ENCODE peak calls at places on chromosomes 7 and 10, in five cellular contexts. One of them, this sample, is unnamed.

GRCh38 chr7:128031901-128032604 is 816 bp upstream of the LRRC4 start:
- DNase-seq in astrocyte of the spinal cord: peak; percentile 87
- DNase-seq in HFF-Myc: peak; percentile 56
- DNase-seq in mucosa of descending colon: peak; percentile 38
- DNase-seq in adrenal gland: peak; percentile 73
- DNase-seq in this sample: no peak

GRCh38 chr7:25246306-25246705 is 18.0 kb upstream of the NPVF start:
- DNase-seq in astrocyte of the spinal cord: no peak
- DNase-seq in HFF-Myc: no peak
- DNase-seq in mucosa of descending colon: no peak
- DNase-seq in adrenal gland: no peak
- DNase-seq in this sample: no peak

GRCh38 chr7:131212114-131212513 is 115.6 kb upstream of the MKLN1 start:
- DNase-seq in astrocyte of the spinal cord: peak; percentile 33
- DNase-seq in HFF-Myc: no peak
- DNase-seq in mucosa of descending colon: no peak
- DNase-seq in adrenal gland: no peak
- DNase-seq in this sample: peak; percentile 21

GRCh38 chr7:138002828-138003189 is 923 bp upstream of the CREB3L2 start:
- DNase-seq in astrocyte of the spinal cord: no peak
- DNase-seq in HFF-Myc: no peak
- DNase-seq in mucosa of descending colon: no peak
- DNase-seq in adrenal gland: peak; percentile 27
- DNase-seq in this sample: no peak

GRCh38 chr10:57260175-57260574 is 899.1 kb upstream of the ZWINT start:
- DNase-seq in astrocyte of the spinal cord: peak; percentile 1
- DNase-seq in HFF-Myc: no peak
- DNase-seq in mucosa of descending colon: no peak
- DNase-seq in adrenal gland: no peak
- DNase-seq in this sample: peak; percentile 47

GRCh38 chr7:37363536-37364172 is 85.0 kb downstream of the ELMO1 start:
- DNase-seq in astrocyte of the spinal cord: no peak
- DNase-seq in HFF-Myc: no peak
- DNase-seq in mucosa of descending colon: no peak
- DNase-seq in adrenal gland: no peak
- DNase-seq in this sample: no peak

GRCh38 chr10:75111906-75112703 is 649 bp downstream of the SAMD8 start:
- DNase-seq in astrocyte of the spinal cord: peak; percentile 60
- DNase-seq in HFF-Myc: no peak
- DNase-seq in mucosa of descending colon: peak; percentile 68
- DNase-seq in adrenal gland: peak; percentile 60
- DNase-seq in this sample: peak; percentile 55

GRCh38 chr7:36967387-36967786 is 243.1 kb upstream of the AOAH start:
- DNase-seq in astrocyte of the spinal cord: peak; percentile 71
- DNase-seq in HFF-Myc: peak; percentile 29
- DNase-seq in mucosa of descending colon: no peak
- DNase-seq in adrenal gland: peak; percentile 57
- DNase-seq in this sample: peak; percentile 73

GRCh38 chr7:139407555-139407954 is 47.9 kb downstream of the LUC7L2 start:
- DNase-seq in astrocyte of the spinal cord: no peak
- DNase-seq in HFF-Myc: no peak
- DNase-seq in mucosa of descending colon: no peak
- DNase-seq in adrenal gland: no peak
- DNase-seq in this sample: no peak

DNA sequence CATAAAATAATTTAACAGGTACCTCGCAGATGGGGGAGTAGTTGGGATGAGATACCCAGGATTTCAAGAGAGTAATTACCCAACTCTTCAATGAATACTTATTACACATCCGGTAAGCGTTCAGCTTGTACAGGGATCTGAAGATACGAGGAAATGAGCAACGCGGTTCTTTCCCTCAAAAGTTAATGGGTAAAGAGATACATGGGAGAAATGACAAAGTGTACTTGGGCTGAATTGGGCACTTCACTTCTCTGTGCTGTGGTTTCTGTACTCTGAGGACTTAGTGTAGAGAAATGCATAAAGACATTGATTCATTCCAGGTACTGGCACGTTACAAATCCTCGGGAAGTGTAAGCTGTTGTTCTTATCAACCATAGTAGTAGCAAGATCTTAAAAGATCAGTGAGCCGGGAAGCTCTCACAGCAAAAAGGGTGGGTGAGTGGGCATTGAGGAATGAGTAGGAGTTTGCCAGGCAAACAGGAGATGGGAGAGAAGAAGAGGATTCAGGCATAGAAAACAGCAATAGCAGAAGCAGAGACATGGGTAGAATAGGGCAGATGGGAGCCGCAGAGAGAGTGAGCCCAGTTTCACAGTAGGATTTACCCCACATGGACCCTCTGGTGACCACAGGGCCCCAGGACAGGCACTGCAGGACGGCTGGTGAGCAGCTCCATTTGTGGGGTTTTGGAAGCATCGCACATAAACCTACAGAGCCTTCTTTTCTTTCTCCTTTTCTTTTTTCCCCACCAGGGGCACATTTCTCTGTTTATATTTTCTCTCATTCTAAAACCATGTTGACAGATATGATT is 304.3 kb upstream of the PITRM1 start:
- DNase-seq in astrocyte of the spinal cord: no peak
- DNase-seq in HFF-Myc: no peak
- DNase-seq in mucosa of descending colon: no peak
- DNase-seq in adrenal gland: no peak
- DNase-seq in this sample: no peak
- TF ChIP-seq CTCF in astrocyte of the spinal cord: peak; percentile 19
- TF ChIP-seq CTCF in HFF-Myc: no peak
- TF ChIP-seq CTCF in mucosa of descending colon: no peak
- TF ChIP-seq CTCF in adrenal gland: no peak
- TF ChIP-seq CTCF in this sample: peak; percentile 18

DNA sequence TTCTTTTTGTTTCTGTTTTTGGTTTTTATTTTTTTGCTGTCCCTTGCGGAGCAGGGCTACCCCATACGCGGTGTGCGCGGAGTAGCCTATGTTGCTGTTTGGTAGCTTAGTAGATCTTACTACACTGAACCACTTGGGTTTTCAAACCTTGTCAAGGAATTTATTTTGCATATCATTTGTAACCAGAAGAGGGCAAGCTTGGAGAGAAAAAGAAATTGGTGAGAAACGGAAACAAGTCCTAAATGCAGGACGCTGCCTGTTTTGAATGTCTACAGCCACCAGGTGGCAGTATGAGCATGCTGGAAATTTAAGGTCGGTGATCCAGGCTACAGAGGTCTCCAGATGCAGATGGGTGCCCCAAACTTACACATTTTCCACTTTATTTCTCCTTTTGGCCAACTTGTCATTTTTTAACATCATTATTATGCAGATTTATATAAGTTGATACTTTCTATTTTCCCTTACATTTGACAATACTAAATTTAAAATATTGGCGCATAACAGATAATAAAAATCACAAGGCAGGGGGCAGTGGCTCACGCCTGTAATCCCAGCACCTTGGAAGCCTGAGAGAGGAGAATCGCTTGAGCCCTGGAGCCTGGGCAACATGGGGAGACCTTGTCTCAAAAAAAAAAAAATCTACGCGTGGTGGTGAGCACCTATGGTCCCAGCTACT is 15.3 kb upstream of the TRA2A start:
- DNase-seq in astrocyte of the spinal cord: peak; percentile 93
- DNase-seq in HFF-Myc: peak; percentile 86
- DNase-seq in mucosa of descending colon: peak; percentile 73
- DNase-seq in adrenal gland: peak; percentile 77
- DNase-seq in this sample: peak; percentile 88
- TF ChIP-seq CTCF in astrocyte of the spinal cord: peak; percentile 89
- TF ChIP-seq CTCF in HFF-Myc: peak; percentile 89
- TF ChIP-seq CTCF in mucosa of descending colon: peak; percentile 91
- TF ChIP-seq CTCF in adrenal gland: peak; percentile 96
- TF ChIP-seq CTCF in this sample: peak; percentile 89

GRCh38 chr7:28037220-28038010 is 143.2 kb downstream of the JAZF1 start:
- DNase-seq in astrocyte of the spinal cord: peak; percentile 96
- DNase-seq in HFF-Myc: peak; percentile 92
- DNase-seq in mucosa of descending colon: no peak
- DNase-seq in adrenal gland: no peak
- DNase-seq in this sample: peak; percentile 93
- TF ChIP-seq CTCF in astrocyte of the spinal cord: no peak
- TF ChIP-seq CTCF in HFF-Myc: no peak
- TF ChIP-seq CTCF in mucosa of descending colon: no peak
- TF ChIP-seq CTCF in adrenal gland: no peak
- TF ChIP-seq CTCF in this sample: no peak

DNA sequence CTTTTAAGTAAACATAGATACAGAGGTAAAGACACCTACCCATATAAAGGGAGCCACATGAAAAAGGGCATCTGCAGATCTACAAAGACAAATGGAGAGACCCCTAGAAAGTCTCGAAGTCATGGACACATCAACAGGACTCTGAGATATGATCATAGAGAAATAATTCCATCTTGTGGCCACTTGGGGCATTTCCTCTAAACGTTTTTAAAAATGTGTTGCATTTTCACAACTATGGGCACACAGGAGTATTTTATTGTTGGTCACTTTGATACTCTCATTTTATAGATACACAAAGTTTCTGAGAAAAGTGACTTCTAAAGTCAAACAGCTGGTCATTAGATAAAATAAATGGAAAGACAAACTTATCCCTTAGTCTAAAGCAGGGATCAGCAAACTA is 87.1 kb downstream of the CRTAC1 start:
- DNase-seq in astrocyte of the spinal cord: no peak
- DNase-seq in HFF-Myc: no peak
- DNase-seq in mucosa of descending colon: no peak
- DNase-seq in adrenal gland: no peak
- DNase-seq in this sample: no peak
- TF ChIP-seq CTCF in astrocyte of the spinal cord: no peak
- TF ChIP-seq CTCF in HFF-Myc: no peak
- TF ChIP-seq CTCF in mucosa of descending colon: no peak
- TF ChIP-seq CTCF in adrenal gland: no peak
- TF ChIP-seq CTCF in this sample: no peak

GRCh38 chr10:93473161-93473560 is 9.0 kb downstream of the MYOF start:
- DNase-seq in astrocyte of the spinal cord: no peak
- DNase-seq in HFF-Myc: no peak
- DNase-seq in mucosa of descending colon: no peak
- DNase-seq in adrenal gland: no peak
- DNase-seq in this sample: no peak
- TF ChIP-seq CTCF in astrocyte of the spinal cord: no peak
- TF ChIP-seq CTCF in HFF-Myc: no peak
- TF ChIP-seq CTCF in mucosa of descending colon: no peak
- TF ChIP-seq CTCF in adrenal gland: no peak
- TF ChIP-seq CTCF in this sample: no peak

DNA sequence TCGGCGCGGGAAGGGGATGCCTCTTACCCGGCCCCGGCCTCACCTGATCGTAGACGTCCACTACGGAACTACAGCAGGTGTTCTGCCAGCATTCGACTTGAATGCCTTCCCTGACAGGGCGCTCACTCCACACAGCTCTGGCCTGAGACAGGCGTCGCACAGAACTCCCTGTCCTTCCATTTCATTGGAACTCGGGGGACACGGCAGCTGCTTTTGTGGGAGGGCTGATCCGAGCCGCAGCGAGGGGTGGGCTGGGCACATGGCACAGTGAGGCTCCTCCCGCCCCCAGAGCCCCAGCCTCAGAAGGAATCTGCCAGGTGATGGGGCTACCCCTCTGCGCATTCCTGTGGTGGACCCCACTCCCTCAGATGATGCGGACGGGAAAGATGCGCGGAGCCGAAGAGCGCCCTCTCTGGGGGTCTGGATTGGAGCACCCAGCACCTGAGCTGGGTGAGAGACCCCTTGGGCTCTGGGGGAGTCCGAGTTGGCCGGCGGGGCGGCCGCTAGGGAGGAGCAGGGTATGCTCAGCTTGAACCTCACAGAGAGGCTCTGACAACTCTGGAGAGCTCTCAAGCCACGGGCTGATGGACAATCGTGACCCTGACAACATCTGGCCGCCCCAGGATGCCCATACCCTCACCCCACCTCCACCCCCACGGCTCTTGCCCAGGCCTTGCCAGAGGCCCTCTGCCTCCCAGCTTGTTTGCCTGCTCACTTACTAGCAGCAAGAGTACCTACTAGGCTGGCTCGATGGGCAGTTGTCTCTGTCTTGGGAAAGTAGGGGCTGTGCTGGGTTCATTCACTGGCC is 36.6 kb downstream of the RASGEF1A start:
- DNase-seq in astrocyte of the spinal cord: no peak
- DNase-seq in HFF-Myc: no peak
- DNase-seq in mucosa of descending colon: peak; percentile 22
- DNase-seq in adrenal gland: peak; percentile 14
- DNase-seq in this sample: no peak
- TF ChIP-seq CTCF in astrocyte of the spinal cord: no peak
- TF ChIP-seq CTCF in HFF-Myc: no peak
- TF ChIP-seq CTCF in mucosa of descending colon: no peak
- TF ChIP-seq CTCF in adrenal gland: no peak
- TF ChIP-seq CTCF in this sample: no peak

GRCh38 chr7:33463131-33463530 is 333.8 kb downstream of the BBS9 start:
- DNase-seq in astrocyte of the spinal cord: no peak
- DNase-seq in HFF-Myc: no peak
- DNase-seq in mucosa of descending colon: no peak
- DNase-seq in adrenal gland: no peak
- DNase-seq in this sample: no peak
- TF ChIP-seq CTCF in astrocyte of the spinal cord: no peak
- TF ChIP-seq CTCF in HFF-Myc: no peak
- TF ChIP-seq CTCF in mucosa of descending colon: no peak
- TF ChIP-seq CTCF in adrenal gland: no peak
- TF ChIP-seq CTCF in this sample: no peak

GRCh38 chr7:47394216-47394615 is 187.7 kb downstream of the TNS3 start:
- DNase-seq in astrocyte of the spinal cord: no peak
- DNase-seq in HFF-Myc: no peak
- DNase-seq in mucosa of descending colon: no peak
- DNase-seq in adrenal gland: no peak
- DNase-seq in this sample: no peak

GRCh38 chr7:47391726-47392125 is 190.2 kb downstream of the TNS3 start:
- DNase-seq in astrocyte of the spinal cord: no peak
- DNase-seq in HFF-Myc: no peak
- DNase-seq in mucosa of descending colon: no peak
- DNase-seq in adrenal gland: no peak
- DNase-seq in this sample: no peak

GRCh38 chr7:47393406-47393805 is 188.5 kb downstream of the TNS3 start:
- DNase-seq in astrocyte of the spinal cord: no peak
- DNase-seq in HFF-Myc: no peak
- DNase-seq in mucosa of descending colon: no peak
- DNase-seq in adrenal gland: no peak
- DNase-seq in this sample: no peak

GRCh38 chr7:47390914-47391313 is 191.0 kb downstream of the TNS3 start:
- DNase-seq in astrocyte of the spinal cord: no peak
- DNase-seq in HFF-Myc: no peak
- DNase-seq in mucosa of descending colon: no peak
- DNase-seq in adrenal gland: no peak
- DNase-seq in this sample: no peak

DNA sequence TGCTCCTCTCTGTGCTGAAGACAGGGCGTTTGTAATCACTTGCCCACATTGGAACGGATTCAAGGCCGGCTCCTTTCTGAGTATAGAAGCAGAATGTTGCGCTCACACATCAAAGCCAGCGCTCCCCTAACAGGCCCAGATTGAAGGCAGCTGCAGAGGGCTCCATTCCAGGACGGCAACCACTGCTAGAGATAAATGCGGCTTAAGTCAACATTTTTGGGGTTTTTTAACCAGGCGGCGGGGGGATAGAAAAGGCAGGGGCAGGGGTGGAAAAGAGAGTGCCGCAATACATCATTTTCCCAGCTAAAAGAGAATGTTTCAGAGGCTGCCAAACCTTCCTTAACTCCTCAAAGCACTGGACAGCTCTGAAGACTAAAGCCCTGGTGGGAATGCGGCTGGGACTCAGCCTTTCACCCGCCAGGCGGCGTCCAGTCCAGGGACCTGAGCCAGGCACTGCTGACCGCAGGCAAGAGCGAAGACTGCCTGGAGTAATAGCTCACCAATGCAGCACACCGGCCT is 189.6 kb downstream of the TNS3 start:
- DNase-seq in astrocyte of the spinal cord: peak; percentile 98
- DNase-seq in HFF-Myc: no peak
- DNase-seq in mucosa of descending colon: no peak
- DNase-seq in adrenal gland: peak; percentile 68
- DNase-seq in this sample: no peak
- TF ChIP-seq CTCF in astrocyte of the spinal cord: peak; percentile 83
- TF ChIP-seq CTCF in HFF-Myc: peak; percentile 11
- TF ChIP-seq CTCF in mucosa of descending colon: no peak
- TF ChIP-seq CTCF in adrenal gland: peak; percentile 72
- TF ChIP-seq CTCF in this sample: no peak

GRCh38 chr7:142300689-142301088 is 42.8 kb upstream of the PRSS58 start:
- DNase-seq in astrocyte of the spinal cord: no peak
- DNase-seq in HFF-Myc: no peak
- DNase-seq in mucosa of descending colon: no peak
- DNase-seq in adrenal gland: no peak
- DNase-seq in this sample: peak; percentile 36
- TF ChIP-seq CTCF in astrocyte of the spinal cord: peak; percentile 21
- TF ChIP-seq CTCF in HFF-Myc: peak; percentile 11
- TF ChIP-seq CTCF in mucosa of descending colon: no peak
- TF ChIP-seq CTCF in adrenal gland: no peak
- TF ChIP-seq CTCF in this sample: peak; percentile 28